ENCODE peak calls at places on chromosomes 11 and 22, in ten cellular contexts. Q is NCI-H510A; Y is kidney epithelial cell; X is stimulated activated naive B cell treated with anti-CD40 and anti-IgM and Interleukin-4, amounts not matched to agents 10 μg/mL and 1 μg/mL and 100 μg/mL, for 72 hours; M is aorta; O is M059J; L is B cell; G is NCI-H446; E is NCI-H2107; W is PC-9. T is an unnamed sample.

GRCh38 chr11:15119352-15119751 is 4.6 kb downstream of the INSC start:
- DNase-seq in Q (no peak), Y (no peak), X (no peak), M (no peak), O (no peak), L (no peak), G (no peak), E (no peak), W (no peak), T (no peak)

GRCh38 chr22:30767656-30768055 is 73.0 kb downstream of the OSBP2 start:
- DNase-seq in Q (no peak), Y (no peak), X (no peak), M (no peak), O (no peak), L (no peak), G (no peak), E (no peak), W (no peak), T (no peak)

GRCh38 chr11:24046731-24047130 is 450.1 kb upstream of the LUZP2 start:
- DNase-seq in Q (no peak), Y (no peak), X (no peak), M (no peak), O (peak), L (no peak), G (no peak), E (no peak), W (no peak), T (no peak)

GRCh38 chr11:62921201-62921572 is at the start of gene CHRM1:
- DNase-seq in Q (no peak), Y (no peak), X (no peak), M (no peak), O (no peak), L (no peak), G (no peak), E (no peak), W (no peak), T (no peak)

GRCh38 chr11:108135845-108136599 is 14.7 kb downstream of the ACAT1 start:
- DNase-seq in Q (no peak), Y (no peak), X (no peak), M (no peak), O (peak), L (peak), G (no peak), E (no peak), W (peak), T (no peak)

GRCh38 chr11:90737328-90738050 is 514.6 kb upstream of the CHORDC1 start:
- DNase-seq in Q (no peak), Y (no peak), X (no peak), M (no peak), O (no peak), L (no peak), G (peak), E (no peak), W (no peak), T (no peak)

GRCh38 chr22:48222742-48223487 is 1460.5 kb downstream of the TBC1D22A start:
- DNase-seq in Q (no peak), Y (no peak), X (no peak), M (no peak), O (no peak), L (no peak), G (no peak), E (no peak), W (no peak), T (peak)

GRCh38 chr11:108322666-108323065 is 99.8 kb downstream of the ATM start:
- DNase-seq in Q (no peak), Y (no peak), X (no peak), M (no peak), O (no peak), L (no peak), G (no peak), E (no peak), W (no peak), T (no peak)

GRCh38 chr11:46489668-46490560 is 98.3 kb upstream of the CHRM4 start:
- DNase-seq in Q (no peak), Y (no peak), X (peak), M (no peak), O (peak), L (peak), G (peak), E (peak), W (no peak), T (no peak)

GRCh38 chr11:10325398-10326079 is 20.7 kb downstream of the ADM start:
- DNase-seq in Q (no peak), Y (no peak), X (no peak), M (no peak), O (peak), L (no peak), G (no peak), E (no peak), W (no peak), T (no peak)

GRCh38 chr11:1227551-1228182 is 4.8 kb downstream of the MUC5B start:
- DNase-seq in Q (no peak), Y (no peak), X (no peak), M (peak), O (no peak), L (no peak), G (no peak), E (no peak), W (no peak), T (peak)

GRCh38 chr11:134032501-134033091 is 36.3 kb upstream of the JAM3 start:
- DNase-seq in Q (no peak), Y (no peak), X (no peak), M (no peak), O (peak), L (no peak), G (peak), E (no peak), W (no peak), T (no peak)

GRCh38 chr11:111097191-111097590 is 148.3 kb upstream of the POU2AF2 start:
- DNase-seq in Q (no peak), Y (no peak), X (no peak), M (peak), O (peak), L (peak), G (no peak), E (no peak), W (peak), T (no peak)

GRCh38 chr11:61783717-61784505 is 8.5 kb downstream of the TMEM258 start:
- DNase-seq in Q (no peak), Y (no peak), X (no peak), M (no peak), O (no peak), L (no peak), G (no peak), E (no peak), W (no peak), T (no peak)

GRCh38 chr11:61401558-61401957 is 9.2 kb downstream of the TMEM216 start:
- DNase-seq in Q (no peak), Y (no peak), X (no peak), M (no peak), O (no peak), L (no peak), G (no peak), E (no peak), W (no peak), T (no peak)

GRCh38 chr22:36432592-36433317 is 45.0 kb upstream of the MYH9 start:
- DNase-seq in Q (no peak), Y (no peak), X (no peak), M (no peak), O (peak), L (no peak), G (no peak), E (no peak), W (no peak), T (no peak)

GRCh38 chr11:65278351-65278750 is 16.6 kb downstream of the POLA2 start:
- DNase-seq in Q (no peak), Y (no peak), X (no peak), M (no peak), O (peak), L (no peak), G (no peak), E (no peak), W (no peak), T (no peak)

GRCh38 chr22:48908547-48908946 is 919.1 kb downstream of the BRD1 start:
- DNase-seq in Q (no peak), Y (no peak), X (no peak), M (no peak), O (no peak), L (no peak), G (no peak), E (no peak), W (no peak), T (peak)

GRCh38 chr22:49008682-49009235 is 818.9 kb downstream of the BRD1 start:
- DNase-seq in Q (no peak), Y (no peak), X (no peak), M (no peak), O (no peak), L (no peak), G (no peak), E (no peak), W (no peak), T (peak)

GRCh38 chr11:121829159-121829643 is 286.8 kb downstream of the BLID start:
- DNase-seq in Q (no peak), Y (peak), X (no peak), M (peak), O (peak), L (no peak), G (no peak), E (no peak), W (no peak), T (no peak)

GRCh38 chr11:69380921-69381581 is 87.1 kb downstream of the MYEOV start:
- DNase-seq in Q (no peak), Y (no peak), X (no peak), M (no peak), O (peak), L (no peak), G (no peak), E (no peak), W (peak), T (no peak)

GRCh38 chr22:35477911-35478582 is 62.6 kb upstream of the RASD2 start:
- DNase-seq in Q (peak), Y (peak), X (no peak), M (no peak), O (peak), L (no peak), G (peak), E (no peak), W (peak), T (no peak)

GRCh38 chr11:45005106-45005505 is 54.4 kb upstream of the TP53I11 start:
- DNase-seq in Q (no peak), Y (no peak), X (no peak), M (no peak), O (no peak), L (no peak), G (no peak), E (no peak), W (no peak), T (no peak)

GRCh38 chr11:843818-844692 is 1.4 kb downstream of the TSPAN4 start:
- DNase-seq in Q (no peak), Y (no peak), X (no peak), M (peak), O (peak), L (peak), G (peak), E (no peak), W (peak), T (no peak)

GRCh38 chr11:88631497-88631896 is 294.0 kb upstream of the CTSC start:
- DNase-seq in Q (no peak), Y (no peak), X (no peak), M (no peak), O (peak), L (no peak), G (no peak), E (no peak), W (no peak), T (no peak)

GRCh38 chr11:124277809-124278208 is 21.6 kb downstream of the OR8G5 start:
- DNase-seq in Q (no peak), Y (no peak), X (no peak), M (no peak), O (no peak), L (no peak), G (no peak), E (no peak), W (no peak), T (no peak)

GRCh38 chr11:132430352-132431091 is 1060.1 kb downstream of the NTM start:
- DNase-seq in Q (peak), Y (no peak), X (no peak), M (no peak), O (peak), L (no peak), G (no peak), E (no peak), W (no peak), T (no peak)

GRCh38 chr11:81979444-81979843 is 754.2 kb downstream of the FAM181B start:
- DNase-seq in Q (no peak), Y (no peak), X (no peak), M (no peak), O (no peak), L (peak), G (no peak), E (no peak), W (no peak), T (no peak)

GRCh38 chr22:42895087-42895486 is 38.0 kb upstream of the ARFGAP3 start:
- DNase-seq in Q (no peak), Y (no peak), X (peak), M (peak), O (no peak), L (peak), G (no peak), E (no peak), W (no peak), T (no peak)

GRCh38 chr22:22030493-22031182 is 48.1 kb upstream of the TOP3B start:
- DNase-seq in Q (no peak), Y (no peak), X (peak), M (no peak), O (peak), L (peak), G (no peak), E (no peak), W (no peak), T (no peak)

GRCh38 chr22:35809816-35810215 is 92.1 kb downstream of the APOL5 start:
- DNase-seq in Q (no peak), Y (no peak), X (no peak), M (no peak), O (no peak), L (no peak), G (no peak), E (no peak), W (no peak), T (no peak)

GRCh38 chr11:6531267-6531752 is 34.2 kb downstream of the DNHD1 start:
- DNase-seq in Q (no peak), Y (no peak), X (no peak), M (no peak), O (peak), L (peak), G (peak), E (no peak), W (no peak), T (no peak)

GRCh38 chr22:49613108-49613507 is 214.6 kb downstream of the BRD1 start:
- DNase-seq in Q (no peak), Y (no peak), X (no peak), M (no peak), O (no peak), L (no peak), G (no peak), E (no peak), W (no peak), T (no peak)

GRCh38 chr22:48898524-48899377 is 928.9 kb downstream of the BRD1 start:
- DNase-seq in Q (no peak), Y (no peak), X (no peak), M (no peak), O (no peak), L (no peak), G (no peak), E (no peak), W (no peak), T (no peak)